ENCODE peak calls at places on chromosomes 3 and 15, in five cellular contexts. S is IMR-90, A is K562, Z is A549, V is SK-N-SH. N is an unnamed sample.

GRCh38 chr15:71329041-71329440 is 213.8 kb downstream of the THSD4 start:
- DNase-seq in S (peak), A (no peak), Z (no peak), V (no peak), N (no peak)

GRCh38 chr3:79383402-79384012 is 384.3 kb downstream of the ROBO1 start:
- DNase-seq in S (peak), A (no peak), Z (no peak), V (no peak), N (no peak)

GRCh38 chr15:92683511-92683834 is 27.9 kb upstream of the FAM174B start:
- DNase-seq in S (no peak), A (no peak), Z (peak), V (no peak), N (no peak)

GRCh38 chr3:182728248-182728647 is 65.1 kb upstream of the ATP11B start:
- DNase-seq in S (no peak), A (no peak), Z (no peak), V (no peak), N (no peak)

GRCh38 chr15:74034206-74034755 is 39.8 kb downstream of the PML start:
- DNase-seq in S (no peak), A (no peak), Z (no peak), V (no peak), N (no peak)

GRCh38 chr3:135081451-135082434 is 286.7 kb downstream of the EPHB1 start:
- DNase-seq in S (no peak), A (no peak), Z (no peak), V (no peak), N (no peak)

GRCh38 chr3:115787818-115788217 is 164.5 kb downstream of the GAP43 start:
- DNase-seq in S (no peak), A (no peak), Z (no peak), V (no peak), N (no peak)

GRCh38 chr3:128823008-128823407 is 56.4 kb upstream of the ACAD9 start:
- DNase-seq in S (no peak), A (no peak), Z (no peak), V (no peak), N (no peak)

GRCh38 chr15:69557340-69558137 is 104.9 kb downstream of the RPLP1 start:
- DNase-seq in S (peak), A (no peak), Z (peak), V (no peak), N (no peak)

GRCh38 chr3:121998588-121999473 is 23.2 kb downstream of the ILDR1 start:
- DNase-seq in S (no peak), A (no peak), Z (no peak), V (no peak), N (no peak)

GRCh38 chr3:181721369-181721768 is 9.6 kb downstream of the SOX2 start:
- DNase-seq in S (no peak), A (no peak), Z (no peak), V (no peak), N (no peak)

GRCh38 chr15:94563455-94563854 is 332.1 kb downstream of the MCTP2 start:
- DNase-seq in S (no peak), A (no peak), Z (no peak), V (no peak), N (no peak)

GRCh38 chr3:150495563-150496168 is 50.6 kb downstream of the SERP1 start:
- DNase-seq in S (peak), A (peak), Z (peak), V (peak), N (no peak)

GRCh38 chr3:9690451-9691450 is 12.9 kb upstream of the CPNE9 start:
- DNase-seq in S (no peak), A (peak), Z (no peak), V (peak), N (peak)

GRCh38 chr3:169964176-169964575 is 2.4 kb upstream of the SEC62 start:
- DNase-seq in S (peak), A (no peak), Z (no peak), V (no peak), N (no peak)

GRCh38 chr3:170703121-170703588 is 117.3 kb upstream of the SLC7A14 start:
- DNase-seq in S (peak), A (peak), Z (no peak), V (no peak), N (no peak)

GRCh38 chr15:71115567-71116351 is 488 bp downstream of the THSD4 start:
- DNase-seq in S (peak), A (no peak), Z (peak), V (peak), N (no peak)

GRCh38 chr3:192444791-192445106 is 282.6 kb downstream of the FGF12 start:
- DNase-seq in S (no peak), A (no peak), Z (no peak), V (no peak), N (no peak)

GRCh38 chr3:192445768-192446644 is 281.3 kb downstream of the FGF12 start:
- DNase-seq in S (no peak), A (no peak), Z (no peak), V (no peak), N (no peak)

GRCh38 chr3:192449036-192449435 is 278.3 kb downstream of the FGF12 start:
- DNase-seq in S (no peak), A (no peak), Z (no peak), V (no peak), N (no peak)

DNA sequence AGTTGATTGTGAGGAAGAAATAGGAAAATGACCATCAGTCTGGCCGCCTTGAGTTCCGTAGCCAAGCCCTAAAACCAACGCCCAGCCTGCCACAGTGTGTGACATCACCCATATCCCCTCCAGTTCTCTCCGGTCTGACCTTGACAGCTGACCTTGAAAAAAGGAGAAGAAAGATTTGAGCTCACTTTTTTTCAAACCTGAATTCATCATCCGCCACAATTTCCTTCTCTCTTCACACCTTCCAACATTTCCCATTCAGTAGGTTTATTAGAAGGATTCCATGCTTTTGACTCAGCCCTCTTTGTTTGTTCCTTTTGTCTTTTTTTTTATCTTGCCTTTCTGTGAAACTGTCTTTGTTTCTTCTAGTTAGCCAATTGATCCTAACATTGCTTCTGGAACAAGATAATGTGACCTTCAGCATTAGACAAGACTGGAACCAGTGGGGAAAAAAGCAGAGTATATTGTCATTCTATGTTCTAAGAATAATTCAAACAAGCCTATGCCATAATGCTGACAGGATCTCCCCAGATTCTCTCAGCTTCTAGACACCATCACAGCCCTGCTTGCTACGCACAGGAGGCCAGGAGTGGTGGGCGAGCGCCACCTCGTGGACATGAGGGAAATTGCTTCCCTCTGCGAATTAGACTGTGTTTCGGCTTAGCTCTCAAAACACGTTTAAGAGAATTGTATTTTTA is 283.1 kb downstream of the FGF12 start:
- DNase-seq in S (peak), A (peak), Z (peak), V (peak), N (peak)
- TF ChIP-seq RCOR1 in S (no peak), A (peak), Z (no peak), V (no peak), N (no peak)

DNA sequence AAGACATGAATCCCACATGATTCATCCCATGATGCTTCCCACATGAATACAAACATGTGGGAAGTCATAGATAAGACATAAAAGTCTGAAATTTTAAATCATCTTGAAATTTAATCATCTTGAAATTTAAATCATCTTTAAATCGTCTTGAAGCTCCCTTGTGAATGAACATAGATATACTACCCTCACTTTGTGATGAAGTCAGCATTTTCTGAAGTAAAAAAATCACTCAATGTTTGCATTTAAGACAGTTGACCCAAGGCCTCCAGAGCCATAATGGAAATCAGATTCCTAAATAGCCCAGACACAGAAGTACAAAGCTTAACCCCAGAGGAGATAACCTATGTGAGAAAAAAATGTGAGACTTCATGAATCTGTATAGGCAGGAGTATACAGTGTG is 279.4 kb downstream of the ZBBX start:
- DNase-seq in S (no peak), A (no peak), Z (no peak), V (no peak), N (no peak)
- TF ChIP-seq RCOR1 in S (no peak), A (no peak), Z (no peak), V (no peak), N (no peak)

GRCh38 chr3:178200316-178200715 is 335.9 kb upstream of the KCNMB2 start:
- DNase-seq in S (no peak), A (no peak), Z (no peak), V (no peak), N (no peak)

GRCh38 chr3:178194547-178194946 is 341.7 kb upstream of the KCNMB2 start:
- DNase-seq in S (no peak), A (no peak), Z (no peak), V (no peak), N (no peak)

GRCh38 chr3:178193846-178194245 is 342.4 kb upstream of the KCNMB2 start:
- DNase-seq in S (no peak), A (no peak), Z (no peak), V (no peak), N (no peak)

GRCh38 chr3:178198329-178198728 is 337.9 kb upstream of the KCNMB2 start:
- DNase-seq in S (peak), A (no peak), Z (no peak), V (no peak), N (no peak)

GRCh38 chr3:178195824-178196223 is 340.4 kb upstream of the KCNMB2 start:
- DNase-seq in S (peak), A (no peak), Z (no peak), V (no peak), N (no peak)
- TF ChIP-seq RCOR1 in S (no peak), A (no peak), Z (no peak), V (no peak), N (no peak)

DNA sequence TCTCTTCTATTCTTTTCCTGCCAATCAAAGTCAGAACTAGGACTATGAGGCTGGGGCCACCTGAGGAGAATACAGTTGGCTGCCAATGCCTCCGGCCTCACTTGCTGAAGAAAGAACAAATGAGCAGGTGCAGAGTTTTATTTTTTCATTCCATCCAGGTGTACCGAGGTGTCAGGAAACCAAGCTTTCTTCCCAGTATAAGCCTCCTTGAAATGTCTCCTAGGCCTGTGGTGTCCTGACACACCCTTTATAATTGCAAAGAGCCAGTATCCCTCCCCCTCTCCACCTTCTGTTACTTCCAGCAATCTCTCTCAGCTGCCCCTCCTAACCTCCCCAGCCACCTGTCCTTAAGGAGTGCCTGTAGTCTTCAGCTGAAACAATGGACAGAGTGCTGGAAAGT is 127.9 kb downstream of the SLC9A9 start:
- DNase-seq in S (no peak), A (no peak), Z (no peak), V (no peak), N (no peak)
- TF ChIP-seq RCOR1 in S (no peak), A (no peak), Z (no peak), V (no peak), N (no peak)

GRCh38 chr15:40981186-40981585 is 27.9 kb downstream of the CHAC1 start:
- DNase-seq in S (no peak), A (no peak), Z (no peak), V (no peak), N (no peak)

GRCh38 chr15:40984963-40985362 is 31.7 kb downstream of the CHAC1 start:
- DNase-seq in S (peak), A (no peak), Z (no peak), V (no peak), N (no peak)

GRCh38 chr15:40984406-40984805 is 31.1 kb downstream of the CHAC1 start:
- DNase-seq in S (no peak), A (no peak), Z (no peak), V (no peak), N (no peak)

GRCh38 chr15:40985541-40986330 is 32.5 kb downstream of the CHAC1 start:
- DNase-seq in S (peak), A (no peak), Z (no peak), V (no peak), N (no peak)

GRCh38 chr15:40982855-40983254 is 29.6 kb downstream of the CHAC1 start:
- DNase-seq in S (peak), A (no peak), Z (no peak), V (no peak), N (no peak)
- TF ChIP-seq RCOR1 in S (no peak), A (no peak), Z (no peak), V (no peak), N (no peak)

DNA sequence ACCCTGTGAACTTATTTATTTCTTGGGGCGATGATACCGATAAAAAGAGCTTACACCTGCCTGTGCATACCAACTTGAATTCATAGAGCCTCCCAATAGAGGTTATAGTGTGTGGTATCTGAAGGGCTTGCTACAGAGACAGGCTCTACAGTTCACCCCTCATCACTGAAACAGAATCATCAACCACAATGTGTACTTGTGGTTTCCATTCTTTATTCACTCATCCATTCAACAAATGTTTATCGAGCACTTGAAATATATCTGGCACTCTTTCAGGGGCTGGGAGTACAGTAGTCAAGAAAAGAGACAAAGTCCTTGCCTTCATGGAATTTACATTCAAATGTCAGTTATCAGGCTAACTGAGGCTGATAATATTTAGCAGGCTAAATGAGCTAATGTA is 134.4 kb upstream of the SKOR1 start:
- DNase-seq in S (peak), A (no peak), Z (no peak), V (no peak), N (no peak)
- TF ChIP-seq RCOR1 in S (no peak), A (no peak), Z (no peak), V (no peak), N (no peak)

GRCh38 chr15:56467626-56468025 is 2.7 kb upstream of the MNS1 start:
- DNase-seq in S (no peak), A (no peak), Z (no peak), V (no peak), N (no peak)
- TF ChIP-seq RCOR1 in S (no peak), A (no peak), Z (no peak), V (no peak), N (no peak)

GRCh38 chr3:54949491-54950044 is 21.7 kb upstream of the LRTM1 start:
- DNase-seq in S (no peak), A (no peak), Z (no peak), V (no peak), N (no peak)

GRCh38 chr3:54950391-54951003 is 22.6 kb upstream of the LRTM1 start:
- DNase-seq in S (no peak), A (no peak), Z (no peak), V (no peak), N (no peak)

GRCh38 chr3:54954019-54954418 is 26.2 kb upstream of the LRTM1 start:
- DNase-seq in S (peak), A (no peak), Z (no peak), V (peak), N (no peak)

GRCh38 chr3:54954516-54954915 is 26.7 kb upstream of the LRTM1 start:
- DNase-seq in S (no peak), A (no peak), Z (no peak), V (no peak), N (no peak)

GRCh38 chr3:54951405-54951804 is 23.5 kb upstream of the LRTM1 start:
- DNase-seq in S (peak), A (peak), Z (peak), V (peak), N (no peak)
- TF ChIP-seq RCOR1 in S (peak), A (no peak), Z (no peak), V (no peak), N (no peak)

DNA sequence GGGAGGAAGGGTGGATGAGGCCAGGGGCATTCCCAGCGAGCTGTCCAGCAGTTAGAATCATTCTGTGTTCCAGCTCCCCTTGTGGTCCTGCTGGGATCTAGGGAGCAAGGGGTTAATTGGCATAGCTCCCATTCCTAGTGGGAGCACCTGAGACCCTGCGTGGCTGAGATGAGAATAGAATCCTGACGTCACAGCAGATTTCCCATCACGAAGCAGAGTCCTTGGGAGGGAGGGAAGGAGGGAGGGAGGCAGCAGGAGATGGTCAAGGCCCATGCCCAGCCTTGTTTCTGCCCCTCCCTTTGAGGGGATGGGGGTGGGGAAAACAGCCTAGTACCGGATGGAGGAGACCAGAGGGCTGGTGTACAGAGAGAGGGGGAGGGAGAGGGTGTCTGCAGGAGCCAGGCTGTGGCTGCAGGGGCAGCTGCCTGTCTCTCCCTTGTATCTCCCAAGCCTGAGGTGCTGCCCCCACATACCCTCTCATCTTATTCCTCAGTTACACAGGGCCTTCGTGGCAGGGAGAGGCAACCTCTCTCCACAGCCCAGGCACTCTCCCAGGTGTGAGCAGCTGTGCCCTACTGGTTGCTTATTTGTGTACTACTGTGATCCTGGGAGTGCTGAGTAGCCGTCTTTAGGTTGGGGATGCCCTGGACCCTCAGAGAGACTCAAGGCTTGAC is 5.4 kb downstream of the TYRO3 start:
- DNase-seq in S (no peak), A (peak), Z (no peak), V (peak), N (no peak)
- TF ChIP-seq RCOR1 in S (no peak), A (peak), Z (no peak), V (no peak), N (no peak)

GRCh38 chr15:63292771-63293170 is 15.4 kb downstream of the APH1B start:
- DNase-seq in S (peak), A (no peak), Z (no peak), V (no peak), N (no peak)
- TF ChIP-seq RCOR1 in S (no peak), A (no peak), Z (no peak), V (no peak), N (no peak)